ENCODE peak calls at places on chromosomes 3 and 15, in five cellular contexts. One of them, this sample, is unnamed.

GRCh38 chr3:63429905-63430304 is 151.8 kb downstream of the SYNPR start:
- DNase-seq in bronchial epithelial cell: no peak
- DNase-seq in AG09309: no peak
- DNase-seq in kidney: no peak
- DNase-seq in cardiac fibroblast: no peak
- DNase-seq in this sample: no peak

GRCh38 chr3:144754076-144754783 is 782.6 kb downstream of the DIPK2A start:
- DNase-seq in AG09309: no peak
- DNase-seq in kidney: no peak
- DNase-seq in cardiac fibroblast: no peak
- DNase-seq in bronchial epithelial cell: no peak
- DNase-seq in this sample: no peak

GRCh38 chr3:55879901-55880331 is 392.8 kb upstream of the WNT5A start:
- DNase-seq in kidney: no peak
- DNase-seq in AG09309: no peak
- DNase-seq in cardiac fibroblast: peak
- DNase-seq in bronchial epithelial cell: peak
- DNase-seq in this sample: peak

GRCh38 chr3:13866406-13866965 is 13.4 kb downstream of the WNT7A start:
- DNase-seq in AG09309: no peak
- DNase-seq in kidney: peak
- DNase-seq in bronchial epithelial cell: no peak
- DNase-seq in cardiac fibroblast: no peak
- DNase-seq in this sample: no peak

GRCh38 chr3:89002166-89002565 is 105.3 kb upstream of the EPHA3 start:
- DNase-seq in AG09309: no peak
- DNase-seq in cardiac fibroblast: no peak
- DNase-seq in bronchial epithelial cell: no peak
- DNase-seq in kidney: no peak
- DNase-seq in this sample: no peak

GRCh38 chr15:20340931-20341661 is 200.5 kb downstream of the GOLGA6L6 start:
- DNase-seq in bronchial epithelial cell: no peak
- DNase-seq in cardiac fibroblast: no peak
- DNase-seq in kidney: peak
- DNase-seq in AG09309: no peak
- DNase-seq in this sample: no peak

GRCh38 chr3:22231061-22231460 is 480.1 kb upstream of the ZNF385D start:
- DNase-seq in kidney: no peak
- DNase-seq in AG09309: no peak
- DNase-seq in bronchial epithelial cell: no peak
- DNase-seq in cardiac fibroblast: peak
- DNase-seq in this sample: peak

GRCh38 chr15:68415501-68416157 is 16.3 kb downstream of the ITGA11 start:
- DNase-seq in kidney: peak
- DNase-seq in cardiac fibroblast: no peak
- DNase-seq in bronchial epithelial cell: no peak
- DNase-seq in AG09309: no peak
- DNase-seq in this sample: no peak

GRCh38 chr3:136266468-136266867 is 16.3 kb downstream of the PCCB start:
- DNase-seq in bronchial epithelial cell: peak
- DNase-seq in kidney: no peak
- DNase-seq in cardiac fibroblast: peak
- DNase-seq in AG09309: no peak
- DNase-seq in this sample: peak

GRCh38 chr3:151226825-151227224 is 23.8 kb upstream of the GPR171 start:
- DNase-seq in AG09309: no peak
- DNase-seq in kidney: no peak
- DNase-seq in cardiac fibroblast: no peak
- DNase-seq in bronchial epithelial cell: no peak
- DNase-seq in this sample: no peak

GRCh38 chr3:23760871-23761373 is 44.8 kb upstream of the UBE2E1 start:
- DNase-seq in AG09309: no peak
- DNase-seq in bronchial epithelial cell: no peak
- DNase-seq in cardiac fibroblast: no peak
- DNase-seq in kidney: no peak
- DNase-seq in this sample: no peak

GRCh38 chr3:49198611-49199230 is 27.3 kb downstream of the KLHDC8B start:
- DNase-seq in cardiac fibroblast: no peak
- DNase-seq in kidney: peak
- DNase-seq in AG09309: no peak
- DNase-seq in bronchial epithelial cell: no peak
- DNase-seq in this sample: no peak

GRCh38 chr3:125019271-125019670 is 36.5 kb downstream of the HEG1 start:
- DNase-seq in kidney: no peak
- DNase-seq in cardiac fibroblast: no peak
- DNase-seq in bronchial epithelial cell: no peak
- DNase-seq in AG09309: no peak
- DNase-seq in this sample: no peak

GRCh38 chr15:80568298-80568697 is 126.8 kb upstream of the ABHD17C start:
- DNase-seq in bronchial epithelial cell: peak
- DNase-seq in kidney: no peak
- DNase-seq in cardiac fibroblast: peak
- DNase-seq in AG09309: no peak
- DNase-seq in this sample: peak

GRCh38 chr15:29539736-29540135 is 270.1 kb upstream of the NSMCE3 start:
- DNase-seq in kidney: no peak
- DNase-seq in cardiac fibroblast: no peak
- DNase-seq in bronchial epithelial cell: no peak
- DNase-seq in AG09309: no peak
- DNase-seq in this sample: no peak

GRCh38 chr3:121951291-121951690 is 57.1 kb downstream of the SLC15A2 start:
- DNase-seq in kidney: no peak
- DNase-seq in bronchial epithelial cell: peak
- DNase-seq in cardiac fibroblast: no peak
- DNase-seq in AG09309: no peak
- DNase-seq in this sample: no peak

GRCh38 chr3:44339181-44339741 is 695 bp downstream of the TCAIM start:
- DNase-seq in kidney: no peak
- DNase-seq in AG09309: no peak
- DNase-seq in bronchial epithelial cell: no peak
- DNase-seq in cardiac fibroblast: no peak
- DNase-seq in this sample: peak

GRCh38 chr3:178428037-178428436 is 108.2 kb upstream of the KCNMB2 start:
- DNase-seq in kidney: no peak
- DNase-seq in bronchial epithelial cell: no peak
- DNase-seq in AG09309: no peak
- DNase-seq in cardiac fibroblast: no peak
- DNase-seq in this sample: no peak

GRCh38 chr3:44892689-44893088 is 18.3 kb downstream of the TGM4 start:
- DNase-seq in AG09309: no peak
- DNase-seq in bronchial epithelial cell: peak
- DNase-seq in cardiac fibroblast: peak
- DNase-seq in kidney: no peak
- DNase-seq in this sample: peak

GRCh38 chr3:87057474-87057873 is 66.5 kb upstream of the VGLL3 start:
- DNase-seq in bronchial epithelial cell: no peak
- DNase-seq in kidney: no peak
- DNase-seq in AG09309: no peak
- DNase-seq in cardiac fibroblast: no peak
- DNase-seq in this sample: no peak

GRCh38 chr3:9955067-9955502 is 2.9 kb upstream of the PRRT3 start:
- DNase-seq in cardiac fibroblast: no peak
- DNase-seq in AG09309: no peak
- DNase-seq in kidney: no peak
- DNase-seq in bronchial epithelial cell: peak
- DNase-seq in this sample: no peak

GRCh38 chr15:41691471-41691870 is 31.3 kb downstream of the MGA start:
- DNase-seq in kidney: no peak
- DNase-seq in AG09309: no peak
- DNase-seq in bronchial epithelial cell: peak
- DNase-seq in cardiac fibroblast: peak
- DNase-seq in this sample: peak

GRCh38 chr15:41693757-41694156 is 33.6 kb downstream of the MGA start:
- DNase-seq in bronchial epithelial cell: no peak
- DNase-seq in kidney: no peak
- DNase-seq in AG09309: no peak
- DNase-seq in cardiac fibroblast: no peak
- DNase-seq in this sample: no peak

GRCh38 chr15:41698779-41699178 is 38.6 kb downstream of the MGA start:
- DNase-seq in cardiac fibroblast: peak
- DNase-seq in bronchial epithelial cell: no peak
- DNase-seq in kidney: no peak
- DNase-seq in AG09309: peak
- DNase-seq in this sample: peak

GRCh38 chr15:41692049-41692448 is 31.8 kb downstream of the MGA start:
- DNase-seq in AG09309: no peak
- DNase-seq in kidney: no peak
- DNase-seq in cardiac fibroblast: no peak
- DNase-seq in bronchial epithelial cell: no peak
- DNase-seq in this sample: no peak

GRCh38 chr15:41695750-41696436 is 35.7 kb downstream of the MGA start:
- DNase-seq in AG09309: no peak
- DNase-seq in bronchial epithelial cell: peak
- DNase-seq in cardiac fibroblast: peak
- DNase-seq in kidney: no peak
- DNase-seq in this sample: peak
- TF ChIP-seq CTCF in AG09309: no peak
- TF ChIP-seq CTCF in bronchial epithelial cell: no peak
- TF ChIP-seq CTCF in cardiac fibroblast: peak
- TF ChIP-seq CTCF in kidney: no peak
- TF ChIP-seq CTCF in this sample: peak

DNA sequence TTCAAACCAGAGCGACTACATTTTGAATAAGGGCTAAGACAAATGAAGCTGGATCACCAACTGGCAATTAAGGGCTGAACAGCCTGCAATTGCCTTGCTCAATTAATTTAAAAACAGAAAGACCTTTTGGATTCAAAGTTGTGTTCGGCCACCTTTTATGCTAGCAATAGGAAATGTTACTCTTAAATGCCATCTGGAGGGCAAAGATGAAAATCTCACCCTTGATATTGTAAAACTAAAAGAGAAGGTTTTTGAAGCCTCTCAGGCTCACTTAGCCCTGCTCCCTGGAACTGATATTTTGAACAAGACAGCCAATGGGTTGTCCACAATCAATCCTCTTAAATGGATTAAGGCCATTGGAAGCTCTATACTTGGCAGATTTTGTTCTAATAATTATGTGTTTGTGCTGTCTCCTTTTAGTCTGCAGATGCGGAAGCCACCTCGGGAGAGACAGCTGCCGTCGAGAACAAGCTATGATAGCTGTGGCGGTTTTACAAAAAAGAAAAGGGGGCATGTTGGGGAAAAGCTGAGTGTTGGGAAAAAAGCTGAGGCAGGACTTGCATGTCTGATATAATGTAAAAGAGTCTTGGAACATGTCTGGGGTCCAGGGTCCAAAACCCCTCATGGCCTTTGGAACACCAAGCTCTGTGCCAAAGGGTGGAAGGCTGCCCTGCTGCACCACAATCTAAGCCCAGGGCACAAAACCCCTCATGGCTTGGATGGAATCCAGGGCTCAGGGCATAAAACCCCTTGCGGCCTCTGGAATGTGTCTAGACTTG is 44.4 kb downstream of the ACAD9 start:
- DNase-seq in bronchial epithelial cell: no peak
- DNase-seq in AG09309: no peak
- DNase-seq in kidney: no peak
- DNase-seq in cardiac fibroblast: no peak
- DNase-seq in this sample: no peak
- H3K4me3 ChIP-seq in bronchial epithelial cell: no peak
- H3K4me3 ChIP-seq in AG09309: no peak
- H3K4me3 ChIP-seq in kidney: no peak
- H3K4me3 ChIP-seq in cardiac fibroblast: no peak
- H3K4me3 ChIP-seq in this sample: no peak

DNA sequence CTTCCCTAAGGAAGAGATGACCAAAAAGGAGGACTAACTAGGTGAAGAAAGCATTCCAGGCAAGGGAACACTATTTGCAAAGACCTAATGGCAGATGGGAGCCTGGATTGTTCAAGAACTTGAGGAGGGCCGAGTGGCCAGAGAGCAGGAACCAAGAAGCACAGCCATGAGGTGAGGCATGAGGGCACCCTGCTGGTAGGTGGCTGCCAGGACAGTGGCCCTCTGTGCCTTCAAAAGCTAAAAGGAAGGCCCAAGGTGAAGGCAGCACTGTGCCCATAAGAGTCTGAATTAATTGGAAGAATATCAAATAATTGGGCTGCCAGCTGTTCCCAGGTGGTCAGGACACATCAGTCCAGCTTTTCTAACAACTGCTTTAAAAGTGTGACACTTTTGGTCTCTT is 27.9 kb upstream of the CTDSPL start:
- DNase-seq in kidney: no peak
- DNase-seq in bronchial epithelial cell: no peak
- DNase-seq in AG09309: no peak
- DNase-seq in cardiac fibroblast: no peak
- DNase-seq in this sample: no peak
- TF ChIP-seq CTCF in kidney: no peak
- TF ChIP-seq CTCF in bronchial epithelial cell: peak
- TF ChIP-seq CTCF in AG09309: peak
- TF ChIP-seq CTCF in cardiac fibroblast: peak
- TF ChIP-seq CTCF in this sample: peak

GRCh38 chr3:46985588-46985987 is 6.1 kb downstream of the NBEAL2 start:
- DNase-seq in cardiac fibroblast: no peak
- DNase-seq in kidney: peak
- DNase-seq in bronchial epithelial cell: no peak
- DNase-seq in AG09309: no peak
- DNase-seq in this sample: no peak

GRCh38 chr3:46988616-46989015 is 9.2 kb downstream of the NBEAL2 start:
- DNase-seq in AG09309: no peak
- DNase-seq in bronchial epithelial cell: no peak
- DNase-seq in cardiac fibroblast: no peak
- DNase-seq in kidney: peak
- DNase-seq in this sample: no peak

GRCh38 chr3:46986055-46986730 is 6.7 kb downstream of the NBEAL2 start:
- DNase-seq in AG09309: no peak
- DNase-seq in cardiac fibroblast: no peak
- DNase-seq in bronchial epithelial cell: peak
- DNase-seq in kidney: peak
- DNase-seq in this sample: no peak

GRCh38 chr3:46987485-46988401 is 8.3 kb downstream of the NBEAL2 start:
- DNase-seq in cardiac fibroblast: peak
- DNase-seq in bronchial epithelial cell: peak
- DNase-seq in kidney: peak
- DNase-seq in AG09309: no peak
- DNase-seq in this sample: no peak

DNA sequence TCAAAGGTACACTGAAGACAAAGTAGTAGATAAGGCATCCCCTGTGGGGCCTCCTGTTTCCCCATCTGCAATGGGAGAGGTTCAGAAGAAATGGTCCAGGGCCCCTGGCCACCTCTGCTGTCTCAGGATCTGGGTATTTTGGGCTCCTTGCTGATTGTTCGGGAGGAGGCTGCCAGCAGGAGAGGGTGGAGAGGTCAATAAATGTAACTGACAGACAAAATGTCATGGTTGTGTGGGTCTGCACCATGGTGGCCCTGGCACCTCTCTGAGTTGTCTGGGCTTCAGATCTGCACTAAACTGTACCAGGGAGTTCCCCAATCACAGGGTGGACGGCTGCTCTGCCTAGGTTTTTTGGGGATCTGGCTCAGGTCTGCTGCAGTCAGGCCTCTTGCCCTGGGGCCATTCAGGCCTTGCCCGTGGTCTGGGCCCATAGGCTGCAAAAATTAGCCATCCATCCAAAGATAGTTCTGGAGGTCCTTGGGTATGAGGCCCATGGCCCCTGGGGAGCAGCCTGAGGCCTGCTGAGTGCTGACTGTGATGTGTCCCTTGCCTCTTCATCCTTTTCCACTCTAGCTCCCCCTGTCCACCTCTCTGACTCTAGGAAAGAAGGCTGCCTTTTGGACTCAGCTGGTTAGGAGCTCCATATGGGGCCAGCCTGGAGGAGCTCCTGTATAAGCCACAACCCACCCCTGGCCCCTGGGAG is 7.5 kb downstream of the NBEAL2 start:
- DNase-seq in cardiac fibroblast: no peak
- DNase-seq in bronchial epithelial cell: no peak
- DNase-seq in kidney: peak
- DNase-seq in AG09309: no peak
- DNase-seq in this sample: no peak
- H3K4me3 ChIP-seq in cardiac fibroblast: no peak
- H3K4me3 ChIP-seq in bronchial epithelial cell: no peak
- H3K4me3 ChIP-seq in kidney: no peak
- H3K4me3 ChIP-seq in AG09309: no peak
- H3K4me3 ChIP-seq in this sample: no peak

This sample was measured in fibroblast of mammary gland.